ENCODE peak calls at places on chromosomes 12 and 14, in nine cellular contexts. C is esophagus muscularis mucosa, X is fibroblast of the aortic adventitia, V is neural crest cell, M is ovary, G is GM23338, W is spleen, P is nephron progenitor cell, I is AG09319. D is an unnamed sample.

GRCh38 chr12:27900920-27901879 is 71.3 kb downstream of the PTHLH start:
- DNase-seq in C (peak; percentile 64), X (no peak), V (no peak), M (no peak), G (no peak), W (no peak), P (no peak), I (no peak), D (no peak)

GRCh38 chr12:57520008-57520726 is at the start of gene DDIT3:
- DNase-seq in C (peak; percentile 100), X (peak; percentile 99), V (peak; percentile 99), M (peak; percentile 99), G (peak; percentile 99), W (peak; percentile 100), P (peak; percentile 99), I (peak; percentile 99), D (peak; percentile 100)

GRCh38 chr12:28742791-28743190 is 406.3 kb upstream of the FAR2 start:
- DNase-seq in C (no peak), X (no peak), V (no peak), M (no peak), G (no peak), W (no peak), P (no peak), I (no peak), D (no peak)

GRCh38 chr14:26138764-26139445 is 458.9 kb downstream of the NOVA1 start:
- DNase-seq in C (no peak), X (peak; percentile 68), V (no peak), M (no peak), G (peak; percentile 15), W (no peak), P (no peak), I (no peak), D (no peak)

GRCh38 chr12:111405856-111406473 is at the start of gene SH2B3:
- DNase-seq in C (no peak), X (peak; percentile 51), V (no peak), M (no peak), G (no peak), W (no peak), P (no peak), I (no peak), D (no peak)

GRCh38 chr12:81863406-81863805 is 104.3 kb upstream of the PPFIA2 start:
- DNase-seq in C (no peak), X (no peak), V (no peak), M (no peak), G (peak; percentile 26), W (no peak), P (no peak), I (no peak), D (no peak)

GRCh38 chr14:64663174-64663573 is 41.0 kb upstream of the PLEKHG3 start:
- DNase-seq in C (no peak), X (no peak), V (no peak), M (no peak), G (no peak), W (no peak), P (no peak), I (no peak), D (no peak)

GRCh38 chr12:65565601-65566560 is 258.4 kb upstream of the HMGA2 start:
- DNase-seq in C (peak; percentile 75), X (peak; percentile 97), V (no peak), M (no peak), G (peak; percentile 26), W (no peak), P (no peak), I (peak; percentile 90), D (no peak)

GRCh38 chr12:110794623-110795280 is 52.0 kb upstream of the CCDC63 start:
- DNase-seq in C (no peak), X (no peak), V (no peak), M (peak; percentile 47), G (no peak), W (peak; percentile 74), P (no peak), I (no peak), D (no peak)

GRCh38 chr12:132620113-132620892 is 1.7 kb downstream of the P2RX2 start:
- DNase-seq in C (no peak), X (no peak), V (no peak), M (peak; percentile 27), G (no peak), W (no peak), P (no peak), I (no peak), D (no peak)

GRCh38 chr12:5429741-5430557 is 2.0 kb upstream of the NTF3 start:
- DNase-seq in C (peak; percentile 87), X (no peak), V (no peak), M (peak; percentile 36), G (peak; percentile 77), W (no peak), P (no peak), I (no peak), D (no peak)

GRCh38 chr12:2959508-2960431 is 573 bp downstream of the TEAD4 start:
- DNase-seq in C (no peak), X (peak; percentile 71), V (peak; percentile 40), M (peak; percentile 64), G (peak; percentile 49), W (peak; percentile 77), P (peak; percentile 71), I (peak; percentile 28), D (no peak)

GRCh38 chr12:53098982-53099651 is 1.6 kb downstream of the IGFBP6 start:
- DNase-seq in C (peak; percentile 99), X (peak; percentile 98), V (peak; percentile 87), M (peak; percentile 95), G (peak; percentile 90), W (peak; percentile 96), P (peak; percentile 90), I (peak; percentile 94), D (peak; percentile 96)

GRCh38 chr14:91418387-91419043 is 895 bp upstream of the CCDC88C start:
- DNase-seq in C (no peak), X (peak; percentile 52), V (peak; percentile 73), M (peak; percentile 71), G (peak; percentile 75), W (peak; percentile 94), P (peak; percentile 87), I (no peak), D (peak; percentile 60)
- TF ChIP-seq CTCF in C (no peak), X (peak; percentile 97), V (peak; percentile 90), M (peak; percentile 42), G (peak; percentile 98), W (peak; percentile 98), P (peak; percentile 94), I (peak; percentile 94), D (peak; percentile 99)

DNA sequence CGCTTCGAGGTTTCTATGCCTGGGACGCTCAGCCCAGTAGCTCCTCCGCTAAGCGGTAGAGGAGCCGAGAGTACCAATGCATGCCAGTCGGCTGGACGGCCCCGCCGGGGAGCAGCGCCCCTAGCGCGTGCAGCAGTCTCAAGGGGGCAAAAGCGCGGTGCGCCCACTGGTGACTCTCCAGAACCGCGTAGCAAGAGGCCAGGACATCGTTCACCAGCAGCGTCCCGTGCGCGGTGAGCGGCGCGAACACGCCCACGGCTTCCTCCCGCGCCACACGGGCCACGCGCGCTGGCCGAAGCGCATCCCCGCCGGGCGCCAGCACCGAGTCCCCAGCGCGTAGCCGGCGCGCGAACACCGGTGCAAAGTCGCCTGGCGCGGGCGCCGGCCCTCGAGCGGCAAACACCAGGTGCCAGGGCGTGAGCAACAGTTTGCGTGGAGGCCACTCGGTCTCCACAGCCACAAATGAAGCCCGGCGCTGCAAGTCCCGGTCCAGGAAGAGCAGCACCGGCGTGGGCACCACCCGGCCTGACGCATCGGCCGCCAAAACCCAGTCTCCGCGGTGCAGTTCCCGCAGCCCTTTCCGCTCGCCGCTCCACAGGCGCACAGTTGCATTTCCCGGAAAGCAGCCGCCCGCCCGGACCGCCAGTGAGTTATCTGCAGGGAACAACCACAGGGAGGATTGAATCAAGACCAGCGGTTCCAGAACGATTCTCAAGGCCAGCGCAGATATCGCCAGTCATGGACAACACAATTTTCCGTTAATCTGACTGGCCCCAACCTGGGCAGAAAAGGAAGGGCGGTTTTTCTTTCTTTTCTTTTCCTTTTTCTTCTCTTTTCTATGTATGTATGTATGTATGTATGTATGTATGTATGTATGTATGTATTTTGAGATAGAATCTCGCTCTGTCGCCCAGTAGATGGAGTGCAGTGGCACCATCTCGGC is 4.5 kb downstream of the DHH start:
- DNase-seq in C (no peak), X (peak; percentile 54), V (peak; percentile 36), M (peak; percentile 66), G (peak; percentile 64), W (peak; percentile 87), P (peak; percentile 56), I (no peak), D (no peak)
- TF ChIP-seq CTCF in C (no peak), X (peak; percentile 29), V (peak; percentile 37), M (no peak), G (peak; percentile 42), W (no peak), P (peak; percentile 12), I (peak; percentile 33), D (no peak)

GRCh38 chr12:100069795-100070194 is 72.9 kb downstream of the BLTP3B start:
- DNase-seq in C (no peak), X (no peak), V (no peak), M (no peak), G (no peak), W (no peak), P (no peak), I (no peak), D (no peak)

GRCh38 chr12:100077367-100077766 is 65.3 kb downstream of the BLTP3B start:
- DNase-seq in C (no peak), X (peak; percentile 11), V (no peak), M (no peak), G (peak; percentile 29), W (no peak), P (no peak), I (no peak), D (no peak)

GRCh38 chr12:100075598-100075997 is 67.1 kb downstream of the BLTP3B start:
- DNase-seq in C (no peak), X (no peak), V (no peak), M (no peak), G (no peak), W (no peak), P (no peak), I (no peak), D (no peak)
- TF ChIP-seq CTCF in C (no peak), X (no peak), V (peak; percentile 13), M (no peak), G (no peak), W (no peak), P (no peak), I (no peak), D (no peak)

DNA sequence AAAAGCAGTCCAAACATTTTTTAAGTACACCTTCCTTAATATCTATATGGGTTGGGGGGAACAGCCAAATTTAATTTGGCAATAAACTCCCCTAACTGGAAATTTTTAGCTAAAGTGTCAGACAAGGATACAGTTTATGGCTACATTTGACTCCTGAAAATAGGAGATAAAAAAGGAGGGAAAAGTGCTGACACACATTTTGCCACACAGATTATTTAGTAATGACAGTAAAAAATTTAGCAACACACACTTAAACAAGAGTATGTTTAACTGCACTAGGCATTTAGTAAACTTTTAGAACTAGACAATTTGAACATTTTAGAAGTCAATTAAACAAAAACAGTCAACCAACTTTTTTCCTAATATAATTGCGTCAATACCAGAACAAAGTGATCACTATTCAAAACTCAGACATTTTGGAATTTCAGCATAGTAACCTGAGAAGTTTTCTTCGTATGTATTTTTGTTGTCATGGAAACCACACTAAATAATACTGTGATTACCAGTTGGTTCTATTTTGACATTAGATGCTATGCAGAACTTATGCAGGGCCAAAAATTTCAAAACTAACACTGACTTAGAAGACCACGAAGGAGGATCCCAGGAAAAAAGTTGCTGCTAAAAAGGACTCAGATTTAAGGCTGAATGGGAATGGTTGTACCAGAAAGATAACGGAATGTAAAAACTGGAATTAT is 13.4 kb downstream of the GMFB start:
- DNase-seq in C (no peak), X (peak; percentile 22), V (no peak), M (no peak), G (no peak), W (no peak), P (no peak), I (no peak), D (no peak)
- TF ChIP-seq CTCF in C (no peak), X (no peak), V (no peak), M (no peak), G (no peak), W (no peak), P (no peak), I (no peak), D (no peak)